ENCODE peak calls at places on chromosomes 4 and X, in seven cellular contexts. N, E, A, M, Q, I and D are unnamed samples.

GRCh38 chrX:93585661-93586060 is 87.7 kb downstream of the NAP1L3 start:
- DNase-seq in I (no peak), A (no peak), N (no peak), Q (no peak), E (no peak), M (no peak), D (no peak)

GRCh38 chr4:3330682-3331081 is 37.9 kb downstream of the RGS12 start:
- DNase-seq in I (no peak), A (no peak), M (peak), E (no peak), Q (no peak), N (no peak), D (no peak)

GRCh38 chrX:49064735-49065134 is 5.9 kb downstream of the CCDC120 start:
- DNase-seq in M (no peak), A (no peak), E (no peak), I (no peak), N (no peak), Q (no peak), D (no peak)

GRCh38 chrX:77299549-77299948 is 147.6 kb upstream of the FGF16 start:
- DNase-seq in N (no peak), I (no peak), M (no peak), A (no peak), Q (no peak), E (no peak), D (no peak)

GRCh38 chrX:104335765-104336164 is 81.0 kb upstream of the ESX1 start:
- DNase-seq in I (no peak), E (no peak), Q (no peak), M (no peak), A (no peak), N (no peak), D (no peak)

GRCh38 chr4:1494416-1495315 is 88.4 kb upstream of the NKX1-1 start:
- DNase-seq in M (no peak), I (no peak), E (no peak), N (no peak), A (no peak), Q (no peak), D (no peak)

GRCh38 chr4:98521486-98521885 is 136.9 kb downstream of the TSPAN5 start:
- DNase-seq in N (no peak), A (no peak), M (no peak), Q (no peak), I (no peak), E (no peak), D (no peak)

GRCh38 chr4:120718979-120719566 is 203.5 kb downstream of the PRDM5 start:
- DNase-seq in E (peak), A (no peak), Q (no peak), M (peak), N (no peak), I (no peak), D (no peak)

DNA sequence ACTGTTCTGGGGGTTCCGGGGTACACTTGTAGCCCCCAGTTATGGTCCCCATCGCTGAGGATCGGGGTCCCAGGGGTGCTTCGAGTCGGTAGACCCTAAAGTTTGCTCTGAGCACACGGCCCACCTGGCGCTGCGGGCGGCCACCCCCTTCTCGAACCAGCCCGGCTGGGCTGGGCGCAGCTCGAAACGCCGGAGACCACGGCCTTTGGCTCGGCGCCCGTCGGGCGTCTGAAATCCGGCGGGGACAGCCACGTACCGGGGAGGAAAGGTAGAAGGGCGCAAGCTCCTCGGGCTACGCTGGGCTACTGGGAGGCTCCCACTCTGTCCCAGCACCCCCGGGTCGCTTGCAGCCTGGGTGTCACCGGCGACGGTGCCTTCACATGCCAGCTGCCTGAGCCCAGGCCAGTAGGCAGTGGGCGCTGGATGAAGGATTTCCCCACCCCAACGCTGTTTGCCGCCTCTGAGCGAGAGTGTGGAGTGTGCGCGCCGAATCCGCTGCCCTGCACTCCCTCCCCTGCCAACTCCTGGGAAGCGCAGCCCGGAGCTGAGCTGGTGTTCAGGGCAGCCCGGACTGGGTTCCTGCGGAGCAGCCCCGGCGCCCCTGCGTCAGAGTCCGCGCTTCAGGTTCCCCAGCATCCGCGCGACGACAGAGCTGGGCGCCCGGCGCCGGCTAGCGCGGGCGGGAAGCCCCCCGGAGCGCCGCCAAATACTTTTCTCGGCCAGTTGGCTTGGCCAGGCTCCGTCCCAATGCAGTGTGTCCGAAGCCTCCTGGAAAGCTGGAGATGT is 637 bp downstream of the MAMLD1 start:
- DNase-seq in A (no peak), E (no peak), Q (no peak), I (peak), N (peak), M (peak), D (no peak)
- TF ChIP-seq CTCF in A (no peak), E (no peak), Q (no peak), I (no peak), N (no peak), M (no peak), D (no peak)

GRCh38 chr4:26320453-26321325 is at the start of gene RBPJ:
- DNase-seq in E (peak), N (peak), M (peak), Q (peak), A (peak), I (peak), D (peak)

GRCh38 chr4:26320159-26320452 is 708 bp upstream of the RBPJ start:
- DNase-seq in Q (no peak), A (no peak), I (no peak), N (no peak), E (peak), M (no peak), D (no peak)

GRCh38 chr4:26321326-26322276 is 787 bp downstream of the RBPJ start:
- DNase-seq in M (peak), N (no peak), I (peak), Q (no peak), E (peak), A (no peak), D (peak)

GRCh38 chr4:26317766-26318165 is 3.0 kb upstream of the RBPJ start:
- DNase-seq in I (no peak), A (no peak), E (no peak), Q (no peak), M (no peak), N (no peak), D (no peak)

GRCh38 chr4:26319467-26320158 is 1.2 kb upstream of the RBPJ start:
- DNase-seq in A (peak), M (peak), Q (peak), E (peak), N (peak), I (peak), D (peak)
- TF ChIP-seq POLR2A in A (peak), M (peak), Q (no peak), E (peak), N (peak), I (no peak), D (no peak)

GRCh38 chrX:125327891-125328290 is 8.2 kb downstream of the TEX13C start:
- DNase-seq in A (no peak), M (no peak), N (no peak), E (no peak), I (no peak), Q (no peak), D (no peak)

DNA sequence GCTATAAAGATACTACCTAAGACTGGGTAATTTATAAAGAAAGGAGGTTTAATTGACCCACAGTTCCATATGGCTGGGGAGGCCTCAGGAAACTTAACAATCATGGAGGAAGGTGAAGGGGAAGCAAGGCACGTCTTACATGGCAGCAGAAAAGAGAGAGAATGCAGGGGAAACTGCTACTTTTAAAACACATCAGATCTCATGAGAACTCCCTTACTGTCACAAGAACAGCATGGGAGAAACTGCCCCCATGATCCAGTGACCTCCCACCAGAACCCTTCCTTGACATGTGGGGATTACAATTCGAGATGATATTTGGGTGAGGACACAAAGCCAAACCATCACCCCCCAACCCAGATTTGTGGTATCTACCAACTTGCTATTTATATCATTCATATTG is 13.9 kb downstream of the TEX13C start:
- DNase-seq in E (no peak), I (no peak), N (no peak), Q (no peak), A (no peak), M (no peak), D (no peak)
- TF ChIP-seq CTCF in E (no peak), I (no peak), N (no peak), Q (no peak), A (no peak), M (no peak), D (no peak)

DNA sequence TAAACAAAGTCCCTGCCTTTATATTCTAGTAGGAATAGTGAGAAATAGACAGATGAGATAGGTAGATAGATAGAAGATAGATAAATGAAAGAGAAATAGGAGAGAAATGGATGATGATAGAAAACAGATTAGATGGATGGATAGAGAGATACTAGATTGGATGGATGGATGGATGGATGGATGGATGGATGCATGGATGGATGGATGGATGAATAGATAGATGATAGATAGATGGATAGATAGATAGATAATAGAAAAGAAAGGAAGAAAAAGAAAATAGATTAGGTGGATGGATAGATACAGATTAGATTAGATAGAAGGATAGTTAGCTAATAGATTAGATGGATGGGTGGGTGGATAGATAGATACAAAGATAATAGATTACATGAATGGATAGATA is 33.2 kb upstream of the WDR17 start:
- DNase-seq in N (no peak), M (no peak), Q (no peak), I (no peak), E (no peak), A (no peak), D (no peak)
- TF ChIP-seq POLR2A in N (no peak), M (no peak), Q (no peak), I (no peak), E (no peak), A (no peak), D (no peak)

DNA sequence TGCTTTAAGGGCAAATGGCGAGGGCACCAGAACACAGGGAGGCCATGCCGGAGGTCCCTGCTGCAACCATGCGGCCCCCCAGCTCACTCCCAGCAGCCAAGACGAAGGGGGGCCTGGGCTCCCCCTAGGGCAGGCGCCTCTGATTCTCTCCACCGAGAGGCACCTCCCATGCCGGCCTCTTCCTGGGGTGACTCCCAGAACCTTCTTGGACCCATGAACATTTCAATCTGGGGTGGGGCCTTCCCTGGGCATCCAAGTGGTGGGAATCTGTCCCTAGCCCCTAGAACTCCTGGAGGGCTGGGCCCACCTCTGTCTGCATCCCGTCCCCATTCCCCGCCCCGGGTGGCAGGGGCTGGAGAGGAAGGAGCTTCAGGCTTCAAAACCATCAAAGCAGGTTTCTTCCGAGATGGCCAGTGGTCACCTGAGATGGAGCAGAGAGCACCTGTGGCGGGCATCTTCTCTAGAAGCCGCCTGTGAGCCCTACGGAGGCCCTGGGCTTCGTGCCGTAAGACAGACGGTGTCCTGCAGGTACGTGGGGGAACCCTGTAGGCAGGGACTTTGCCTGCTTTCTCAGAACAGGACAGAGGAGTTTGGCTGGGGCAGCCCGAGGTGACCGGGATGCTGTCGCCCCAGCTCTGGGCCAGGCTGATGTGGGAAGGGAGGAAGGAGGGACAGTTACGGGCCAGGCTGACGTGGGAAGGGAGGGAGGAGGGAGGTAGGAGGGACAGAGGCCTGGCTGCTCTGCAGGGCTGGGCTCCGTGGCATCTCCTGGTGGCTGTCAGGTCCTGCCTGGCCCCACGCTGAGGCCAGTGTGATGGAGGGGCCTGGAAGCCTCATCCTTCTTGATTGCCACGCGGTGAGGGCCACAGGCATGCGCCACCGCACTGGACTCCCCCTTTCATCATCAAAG is 6.8 kb upstream of the SLC25A6 start:
- DNase-seq in E (no peak), N (no peak), A (no peak), M (peak), Q (no peak), I (no peak), D (no peak)
- TF ChIP-seq CTCF in E (no peak), N (no peak), A (no peak), M (no peak), Q (no peak), I (no peak), D (no peak)

GRCh38 chr4:73092868-73093267 is 23.4 kb upstream of the COX18 start:
- DNase-seq in E (no peak), A (no peak), Q (no peak), M (no peak), I (no peak), N (no peak), D (no peak)

GRCh38 chr4:73090738-73091137 is 21.2 kb upstream of the COX18 start:
- DNase-seq in Q (no peak), N (no peak), A (no peak), I (no peak), M (no peak), E (no peak), D (no peak)

GRCh38 chr4:73086095-73086869 is 16.8 kb upstream of the COX18 start:
- DNase-seq in A (no peak), I (no peak), Q (no peak), N (no peak), M (no peak), E (no peak), D (no peak)

DNA sequence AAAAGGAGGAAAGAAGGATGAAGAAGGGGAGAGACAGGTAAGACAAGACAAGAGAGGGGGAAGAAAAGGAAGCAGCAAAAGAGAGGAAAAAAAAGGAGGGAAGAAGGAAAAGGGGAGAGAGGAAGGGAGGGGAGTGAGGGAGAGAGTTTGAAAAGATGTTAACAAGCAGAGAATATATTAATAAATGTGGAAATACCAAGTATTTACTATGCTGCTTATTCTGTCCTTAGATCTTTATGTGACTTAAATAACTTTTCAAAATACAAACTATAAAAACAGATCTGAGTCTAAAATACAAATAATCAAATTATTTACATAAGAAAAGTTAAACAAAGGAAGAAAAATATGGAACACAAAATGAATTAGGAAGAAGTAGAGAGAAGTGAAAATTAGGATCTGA is 18.4 kb upstream of the COX18 start:
- DNase-seq in I (no peak), A (no peak), E (no peak), M (no peak), N (no peak), Q (no peak), D (no peak)
- TF ChIP-seq POLR2A in I (no peak), A (no peak), E (no peak), M (no peak), N (no peak), Q (no peak), D (no peak)

GRCh38 chr4:180909279-180909678 is 1333.9 kb upstream of the TENM3 start:
- DNase-seq in I (no peak), A (no peak), N (no peak), E (no peak), M (no peak), Q (no peak), D (no peak)
- TF ChIP-seq CTCF in I (no peak), A (no peak), N (no peak), E (peak), M (no peak), Q (no peak), D (no peak)

GRCh38 chr4:336099-336892 is 1.3 kb upstream of the ZNF141 start:
- DNase-seq in I (no peak), Q (peak), N (no peak), M (peak), E (no peak), A (no peak), D (peak)
- TF ChIP-seq POLR2A in I (peak), Q (no peak), N (peak), M (peak), E (no peak), A (no peak), D (no peak)